ENCODE peak calls at places on chromosomes 7 and 10, in six cellular contexts. K is stimulated activated CD4-positive, alpha-beta T cell treated with anti-CD3 and anti-CD28 coated beads, Interleukin-2, amount 100 ng/mL, for 48 hours; R is non-pigmented ciliary epithelial cell; W is epithelial cell of proximal tubule; H is KG1; S is sciatic nerve. U is an unnamed sample.

GRCh38 chr7:111729483-111729882 is 167.2 kb upstream of the IMMP2L start:
- DNase-seq in K (no peak), R (no peak), W (no peak), H (no peak), S (no peak), U (no peak)

GRCh38 chr10:90912854-90913479 is 7.9 kb downstream of the ANKRD1 start:
- DNase-seq in K (no peak), R (no peak), W (no peak), H (no peak), S (no peak), U (no peak)

GRCh38 chr10:22022257-22023051 is 18.9 kb upstream of the DNAJC1 start:
- DNase-seq in K (peak; percentile 37), R (no peak), W (no peak), H (no peak), S (no peak), U (no peak)

GRCh38 chr10:123774075-123774742 is 108.1 kb downstream of the GPR26 start:
- DNase-seq in K (no peak), R (no peak), W (no peak), H (no peak), S (no peak), U (no peak)

GRCh38 chr10:77274046-77274795 is 363.4 kb downstream of the KCNMA1 start:
- DNase-seq in K (no peak), R (no peak), W (no peak), H (no peak), S (no peak), U (peak; percentile 77)

GRCh38 chr10:102757323-102757722 is 13.6 kb downstream of the WBP1L start:
- DNase-seq in K (no peak), R (no peak), W (no peak), H (no peak), S (no peak), U (no peak)

GRCh38 chr7:47453093-47454056 is 128.5 kb downstream of the TNS3 start:
- DNase-seq in K (no peak), R (peak; percentile 73), W (peak; percentile 35), H (no peak), S (no peak), U (peak; percentile 77)

GRCh38 chr10:33258951-33259350 is 75.5 kb downstream of the NRP1 start:
- DNase-seq in K (no peak), R (no peak), W (no peak), H (no peak), S (no peak), U (no peak)

GRCh38 chr7:83038787-83039186 is 123.9 kb downstream of the PCLO start:
- DNase-seq in K (no peak), R (peak; percentile 9), W (no peak), H (no peak), S (no peak), U (no peak)

GRCh38 chr7:28573059-28573553 is 160.8 kb downstream of the CREB5 start:
- DNase-seq in K (no peak), R (peak; percentile 52), W (no peak), H (no peak), S (peak; percentile 62), U (no peak)

GRCh38 chr7:127413962-127414361 is 21.5 kb upstream of the ZNF800 start:
- DNase-seq in K (no peak), R (no peak), W (no peak), H (no peak), S (no peak), U (no peak)

GRCh38 chr10:124999433-125000365 is 57.8 kb downstream of the ZRANB1 start:
- DNase-seq in K (no peak), R (peak; percentile 43), W (no peak), H (no peak), S (peak; percentile 66), U (no peak)

GRCh38 chr10:117169480-117169879 is 27.8 kb upstream of the KCNK18 start:
- DNase-seq in K (no peak), R (no peak), W (no peak), H (no peak), S (no peak), U (no peak)

GRCh38 chr10:1488970-1489548 is 248.3 kb downstream of the ADARB2 start:
- DNase-seq in K (no peak), R (no peak), W (no peak), H (no peak), S (no peak), U (no peak)

GRCh38 chr10:76583711-76584161 is 1053.9 kb downstream of the KCNMA1 start:
- DNase-seq in K (no peak), R (peak; percentile 89), W (peak; percentile 70), H (no peak), S (no peak), U (peak; percentile 68)

GRCh38 chr7:48875300-48875916 is 48.9 kb upstream of the CDC14C start:
- DNase-seq in K (no peak), R (peak; percentile 24), W (no peak), H (no peak), S (peak; percentile 68), U (no peak)

GRCh38 chr10:132272061-132272766 is 35.5 kb downstream of the STK32C start:
- DNase-seq in K (no peak), R (no peak), W (no peak), H (no peak), S (peak; percentile 69), U (no peak)

GRCh38 chr10:88385601-88386203 is 197.4 kb downstream of the RNLS start:
- DNase-seq in K (peak; percentile 27), R (no peak), W (peak; percentile 40), H (peak; percentile 83), S (no peak), U (peak; percentile 37)

GRCh38 chr7:4882169-4882741 is 1.3 kb downstream of the RADIL start:
- DNase-seq in K (no peak), R (peak; percentile 8), W (no peak), H (no peak), S (peak; percentile 81), U (no peak)

GRCh38 chr10:81018898-81019890 is 481.5 kb downstream of the SH2D4B start:
- DNase-seq in K (no peak), R (peak; percentile 11), W (no peak), H (peak; percentile 8), S (no peak), U (peak; percentile 29)

GRCh38 chr7:159213253-159213652 is 68.6 kb upstream of the VIPR2 start:
- DNase-seq in K (no peak), R (no peak), W (no peak), H (no peak), S (no peak), U (no peak)

GRCh38 chr10:131726967-131727366 is 173.8 kb upstream of the PPP2R2D start:
- DNase-seq in K (no peak), R (no peak), W (no peak), H (no peak), S (peak; percentile 37), U (no peak)

GRCh38 chr7:31860925-31861324 is 173.9 kb downstream of the PPP1R17 start:
- DNase-seq in K (no peak), R (no peak), W (no peak), H (no peak), S (no peak), U (no peak)

GRCh38 chr7:79293655-79294142 is 159.8 kb downstream of the MAGI2 start:
- DNase-seq in K (no peak), R (no peak), W (no peak), H (no peak), S (no peak), U (no peak)

GRCh38 chr10:84191106-84191505 is 3.2 kb upstream of the CDHR1 start:
- DNase-seq in K (no peak), R (no peak), W (no peak), H (no peak), S (no peak), U (no peak)

GRCh38 chr10:13758302-13758701 is 171.5 kb downstream of the PRPF18 start:
- DNase-seq in K (no peak), R (peak; percentile 67), W (no peak), H (no peak), S (no peak), U (no peak)

GRCh38 chr7:53398566-53398965 is 363.1 kb downstream of the POM121L12 start:
- DNase-seq in K (no peak), R (no peak), W (peak; percentile 93), H (no peak), S (no peak), U (peak; percentile 69)

GRCh38 chr10:34908472-34908871 is 93.4 kb upstream of the PARD3 start:
- DNase-seq in K (no peak), R (no peak), W (no peak), H (no peak), S (no peak), U (no peak)

GRCh38 chr7:73541722-73542121 is 15.8 kb downstream of the BCL7B start:
- DNase-seq in K (no peak), R (no peak), W (no peak), H (no peak), S (no peak), U (no peak)